ENCODE peak calls at places on chromosomes 7 and 10, in seven cellular contexts. P is endothelial cell, C is BJ, N is epithelial cell of esophagus, H is nephron progenitor cell, F is foreskin fibroblast, Q is neural progenitor cell. T is an unnamed sample.

GRCh38 chr7:5598769-5599371 is 175.2 kb upstream of the TNRC18 start:
- DNase-seq in H (peak), Q (peak), P (no peak), C (no peak), N (peak), F (no peak), T (no peak)

GRCh38 chr10:30820282-30820991 is 190.9 kb upstream of the LYZL2 start:
- DNase-seq in C (peak), N (no peak), H (no peak), F (peak), P (no peak), Q (no peak), T (no peak)

GRCh38 chr10:22230331-22230833 is 12.6 kb upstream of the EBLN1 start:
- DNase-seq in H (peak), P (peak), C (no peak), Q (peak), F (peak), N (peak), T (peak)

GRCh38 chr7:151759591-151760042 is 117.3 kb downstream of the PRKAG2 start:
- DNase-seq in N (peak), P (peak), C (no peak), Q (peak), F (peak), H (peak), T (peak)

GRCh38 chr10:49627644-49628247 is 13.9 kb downstream of the CHAT start:
- DNase-seq in H (no peak), F (no peak), P (no peak), C (no peak), N (no peak), Q (no peak), T (no peak)

GRCh38 chr10:5813341-5814109 is at the start of gene GDI2:
- DNase-seq in F (peak), N (peak), C (peak), P (peak), H (peak), Q (peak), T (peak)

GRCh38 chr7:70670288-70670687 is 461.7 kb upstream of the GALNT17 start:
- DNase-seq in P (no peak), H (no peak), C (no peak), Q (no peak), F (no peak), N (no peak), T (no peak)

GRCh38 chr10:124611738-124612137 is 132.4 kb downstream of the FAM53B start:
- DNase-seq in N (no peak), P (no peak), H (no peak), C (no peak), Q (no peak), F (no peak), T (no peak)

GRCh38 chr10:132641401-132641800 is 103.8 kb downstream of the INPP5A start:
- DNase-seq in C (no peak), N (no peak), H (no peak), Q (no peak), F (no peak), P (no peak), T (no peak)

GRCh38 chr10:82254237-82254636 is 379.2 kb downstream of the NRG3 start:
- DNase-seq in H (no peak), F (no peak), C (no peak), Q (no peak), P (no peak), N (no peak), T (no peak)

GRCh38 chr10:28410420-28411135 is 107.7 kb upstream of the MPP7 start:
- DNase-seq in F (no peak), Q (no peak), N (peak), P (no peak), H (no peak), C (no peak), T (no peak)

GRCh38 chr10:46106410-46107255 is 60.6 kb upstream of the MSMB start:
- DNase-seq in C (no peak), Q (peak), P (peak), N (peak), H (peak), F (peak), T (peak)

GRCh38 chr7:158957921-158958471 is 101.6 kb downstream of the DYNC2I1 start:
- DNase-seq in C (no peak), P (no peak), H (no peak), Q (no peak), N (peak), F (no peak), T (no peak)

GRCh38 chr7:92527300-92528187 is 776 bp downstream of the PEX1 start:
- DNase-seq in C (peak), P (peak), N (peak), H (peak), Q (peak), F (peak), T (peak)

GRCh38 chr7:91249506-91250233 is 14.6 kb upstream of the FZD1 start:
- DNase-seq in P (no peak), Q (no peak), C (no peak), F (peak), H (no peak), N (peak), T (no peak)

GRCh38 chr7:93902777-93903423 is 3.5 kb upstream of the GNGT1 start:
- DNase-seq in N (peak), H (peak), P (peak), Q (peak), C (no peak), F (peak), T (peak)

GRCh38 chr7:30470163-30470770 is 8.3 kb downstream of the NOD1 start:
- DNase-seq in H (no peak), N (no peak), Q (no peak), C (no peak), P (no peak), F (peak), T (no peak)

GRCh38 chr7:1263391-1263951 is 30.8 kb downstream of the UNCX start:
- DNase-seq in C (no peak), F (no peak), Q (no peak), N (no peak), H (no peak), P (no peak), T (no peak)

GRCh38 chr10:97647556-97647955 is 7.1 kb downstream of the PI4K2A start:
- DNase-seq in P (no peak), C (no peak), N (peak), F (peak), H (no peak), Q (peak), T (no peak)

GRCh38 chr7:48337012-48337621 is 165.9 kb downstream of the ABCA13 start:
- DNase-seq in P (peak), F (no peak), C (no peak), Q (peak), N (peak), H (peak), T (peak)

GRCh38 chr10:26474062-26474461 is 35.9 kb downstream of the APBB1IP start:
- DNase-seq in P (no peak), H (no peak), Q (no peak), N (no peak), F (no peak), C (peak), T (no peak)

GRCh38 chr7:111931958-111932357 is 274.2 kb downstream of the DOCK4 start:
- DNase-seq in Q (no peak), H (no peak), P (no peak), C (no peak), F (peak), N (no peak), T (no peak)

GRCh38 chr10:100345570-100346330 is 1.3 kb upstream of the SCD start:
- DNase-seq in H (no peak), Q (peak), C (no peak), N (peak), F (peak), P (no peak), T (no peak)

GRCh38 chr10:120945801-120946302 is 94.7 kb downstream of the WDR11 start:
- DNase-seq in C (no peak), Q (no peak), H (no peak), P (no peak), F (peak), N (peak), T (no peak)

GRCh38 chr7:138755331-138755747 is 42.5 kb upstream of the TMEM213 start:
- DNase-seq in H (no peak), Q (peak), P (no peak), C (no peak), F (no peak), N (peak), T (no peak)

GRCh38 chr10:48491422-48492139 is 113.3 kb downstream of the ARHGAP22 start:
- DNase-seq in F (no peak), P (no peak), C (no peak), N (no peak), Q (no peak), H (no peak), T (no peak)

GRCh38 chr10:60937784-60938654 is 6.0 kb downstream of the RHOBTB1 start:
- DNase-seq in F (peak), P (no peak), C (peak), Q (no peak), N (peak), H (no peak), T (no peak)

GRCh38 chr7:2049782-2050510 is 182.8 kb downstream of the MAD1L1 start:
- DNase-seq in P (no peak), H (no peak), F (no peak), Q (no peak), N (no peak), C (no peak), T (no peak)

GRCh38 chr10:100816671-100817070 is 71.3 kb downstream of the PAX2 start:
- DNase-seq in N (no peak), P (peak), F (no peak), Q (peak), C (no peak), H (no peak), T (no peak)

GRCh38 chr10:45470098-45471012 is 96.3 kb downstream of the ALOX5 start:
- DNase-seq in F (peak), C (peak), Q (no peak), N (no peak), H (no peak), P (no peak), T (peak)

GRCh38 chr10:118543714-118544400 is 51.6 kb downstream of the PRLHR start:
- DNase-seq in F (peak), P (peak), Q (peak), H (peak), C (no peak), N (peak), T (peak)

GRCh38 chr7:91710896-91711295 is 169.6 kb downstream of the MTERF1 start:
- DNase-seq in F (no peak), P (no peak), Q (no peak), H (no peak), N (no peak), C (no peak), T (no peak)

GRCh38 chr7:285731-286130 is 4.2 kb upstream of the FOXL3 start:
- DNase-seq in H (no peak), P (no peak), F (no peak), N (no peak), Q (no peak), C (no peak), T (no peak)

GRCh38 chr10:124267911-124268549 is 150.7 kb downstream of the OAT start:
- DNase-seq in Q (no peak), H (no peak), N (no peak), P (no peak), C (no peak), F (no peak), T (no peak)

DNA sequence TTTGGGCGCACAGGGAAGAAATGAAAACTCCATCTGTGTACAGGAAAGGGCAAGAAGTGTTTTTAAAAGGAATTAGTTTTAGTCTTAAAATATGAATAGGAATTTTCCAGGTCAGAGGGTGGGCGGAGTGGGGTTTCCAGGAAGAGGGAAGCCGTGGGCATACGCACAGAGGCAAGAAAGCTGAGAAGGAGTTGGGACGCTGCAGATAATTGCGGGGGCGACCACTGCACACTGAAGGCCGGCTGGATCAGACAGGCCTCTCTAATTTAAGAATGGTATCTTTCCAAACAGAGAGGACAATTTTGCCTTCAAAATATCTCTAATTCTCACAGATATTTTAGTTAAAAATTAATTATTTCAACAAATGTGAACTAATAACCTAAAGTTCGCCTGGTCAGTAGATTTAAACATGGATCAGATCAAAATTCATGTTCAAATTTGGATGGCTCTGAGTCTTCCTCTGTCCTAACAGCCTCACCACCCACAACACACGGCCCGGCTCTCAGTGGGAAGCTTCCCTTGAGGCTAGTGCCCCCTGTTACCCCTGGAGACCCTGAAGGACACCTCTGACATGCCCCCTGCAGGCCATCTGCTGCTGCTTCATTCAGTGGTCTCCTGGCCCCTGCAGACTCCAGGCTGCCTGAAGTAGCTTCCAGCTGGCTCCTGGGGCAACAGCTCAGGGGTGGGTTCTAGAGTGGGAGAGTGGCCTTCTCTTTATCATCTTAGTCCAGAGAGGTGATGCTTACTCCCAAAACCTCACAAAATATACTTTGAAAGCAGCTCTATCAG is 189.3 kb upstream of the INHBA start:
- DNase-seq in F (no peak), C (no peak), P (peak), H (peak), Q (peak), N (no peak), T (peak)
- TF ChIP-seq CTCF in F (peak), C (no peak), P (peak), H (peak), Q (peak), N (no peak), T (peak)

DNA sequence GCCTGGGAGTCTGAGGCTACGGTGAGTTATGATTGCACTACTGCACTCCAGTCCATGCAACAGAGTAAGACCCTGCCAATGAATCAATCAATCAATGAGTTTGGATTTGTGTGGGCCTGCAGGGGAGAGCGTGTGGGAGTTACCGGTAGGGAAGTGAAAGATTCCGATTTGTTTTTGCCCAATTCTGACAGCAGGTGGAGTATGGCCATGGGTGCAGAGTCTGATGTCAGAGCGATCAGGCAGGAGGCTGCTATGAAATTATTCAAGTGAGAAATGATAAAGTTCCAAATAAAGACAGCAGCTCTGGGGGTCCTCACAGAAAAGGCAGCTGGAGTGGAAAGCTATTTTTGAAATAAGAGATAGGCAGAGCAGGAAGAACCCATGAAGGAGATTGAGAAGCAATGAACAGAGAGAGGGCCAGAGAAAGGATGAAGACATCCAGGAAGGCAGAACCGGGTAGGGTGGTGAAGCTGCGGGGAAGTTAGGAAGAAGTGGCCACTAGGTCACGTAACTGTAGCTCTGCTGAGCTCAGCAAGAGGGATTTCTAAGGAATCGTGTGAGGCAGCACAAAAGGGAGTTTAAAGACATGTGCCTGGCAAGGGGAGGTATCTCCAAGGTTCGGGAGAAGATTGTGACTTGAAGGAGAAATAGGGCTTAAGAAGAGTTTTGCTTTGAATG is 93.7 kb upstream of the NMT2 start:
- DNase-seq in C (no peak), Q (no peak), H (no peak), F (peak), N (peak), P (no peak), T (peak)
- TF ChIP-seq CTCF in C (peak), Q (peak), H (no peak), F (peak), N (peak), P (no peak), T (no peak)

DNA sequence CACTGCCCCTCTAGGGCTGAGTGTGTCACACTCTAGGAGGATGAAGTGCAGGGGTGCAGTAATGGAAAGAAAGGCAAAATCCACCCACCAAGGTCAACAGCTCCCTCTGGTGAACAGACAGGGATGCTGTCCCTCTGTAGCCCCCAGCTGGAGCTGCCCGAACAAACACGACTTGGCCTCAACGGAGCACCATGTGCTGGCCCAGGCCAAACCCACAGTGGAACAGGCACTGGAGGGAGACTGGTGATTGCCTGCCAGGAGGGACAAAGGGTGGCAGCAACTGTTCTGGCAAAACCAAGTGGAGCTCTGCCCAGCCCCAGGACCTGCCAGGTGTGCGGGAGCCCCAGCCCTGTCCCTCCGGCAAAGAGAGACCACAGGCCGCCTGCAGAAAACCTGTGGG is 20.7 kb downstream of the PDIA4 start:
- DNase-seq in C (no peak), P (no peak), N (no peak), F (no peak), Q (no peak), H (no peak), T (no peak)
- TF ChIP-seq CTCF in C (peak), P (no peak), N (peak), F (peak), Q (peak), H (no peak), T (no peak)

DNA sequence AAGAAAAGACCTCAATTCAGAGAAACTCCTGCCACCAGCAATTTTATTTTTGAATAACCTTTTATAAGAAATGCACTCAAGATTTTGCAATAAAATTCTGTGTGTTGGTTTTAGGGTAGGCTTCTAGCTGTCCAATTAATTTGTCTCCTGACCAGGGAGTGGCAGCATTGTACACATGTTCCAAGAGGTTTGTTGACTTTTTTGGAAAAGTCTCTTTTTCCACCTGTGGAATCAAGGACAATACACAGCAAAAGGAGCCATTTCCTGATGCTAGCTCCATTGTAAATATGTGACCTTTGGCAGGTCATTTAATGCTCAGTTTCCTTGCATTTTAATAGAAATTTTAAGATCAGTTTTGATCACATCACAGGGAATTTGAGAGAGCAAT is 1.8 kb downstream of the GIMAP5 start:
- DNase-seq in Q (no peak), N (no peak), H (no peak), P (no peak), C (no peak), F (no peak), T (no peak)
- TF ChIP-seq CTCF in Q (peak), N (no peak), H (no peak), P (no peak), C (no peak), F (no peak), T (no peak)

DNA sequence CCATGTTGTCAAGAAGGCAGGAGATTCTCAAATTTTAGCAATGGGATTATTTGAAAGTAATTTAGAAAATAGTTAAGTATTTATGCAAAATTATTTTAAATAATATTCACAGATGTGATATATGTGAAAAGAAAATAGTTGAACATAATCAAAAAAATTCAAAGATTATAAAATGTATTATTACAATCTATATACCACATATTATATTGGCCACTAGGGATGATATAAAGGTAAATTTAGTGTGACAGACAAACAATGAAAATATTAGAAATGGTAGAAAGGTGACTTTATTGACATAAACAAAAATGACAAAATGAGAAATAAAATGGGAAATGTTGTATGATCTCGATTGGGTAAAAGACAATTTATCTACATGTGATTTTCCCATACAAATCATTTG is 385.5 kb downstream of the PCDH15 start:
- DNase-seq in Q (no peak), H (no peak), P (no peak), F (no peak), N (no peak), C (no peak), T (no peak)
- TF ChIP-seq CTCF in Q (no peak), H (no peak), P (peak), F (no peak), N (no peak), C (no peak), T (no peak)

T was measured in GM20000.